ENCODE peak calls at places on chromosomes 2 and 18, in eight cellular contexts. A is H9; S is AG09309; R is pancreas; I is right atrium auricular region; D is CD8-positive, alpha-beta T cell; Y is lower leg skin; L is astrocyte of the spinal cord. U is an unnamed sample.

GRCh38 chr2:203670939-203671338 is 35.5 kb upstream of the CD28 start:
- DNase-seq in A (no peak), S (no peak), R (no peak), I (no peak), D (no peak), Y (no peak), L (no peak), U (no peak)

GRCh38 chr2:10362096-10362897 is 59.6 kb downstream of the HPCAL1 start:
- DNase-seq in A (no peak), S (no peak), R (no peak), I (no peak), D (no peak), Y (no peak), L (no peak), U (no peak)

GRCh38 chr2:169265581-169265980 is 96.8 kb downstream of the LRP2 start:
- DNase-seq in A (no peak), S (no peak), R (no peak), I (no peak), D (no peak), Y (no peak), L (no peak), U (no peak)

GRCh38 chr18:43886341-43886740 is 609.1 kb upstream of the SYT4 start:
- DNase-seq in A (no peak), S (no peak), R (no peak), I (no peak), D (no peak), Y (no peak), L (no peak), U (no peak)

GRCh38 chr2:205683991-205684390 is 1.7 kb downstream of the NRP2 start:
- DNase-seq in A (no peak), S (no peak), R (no peak), I (no peak), D (no peak), Y (no peak), L (no peak), U (no peak)

GRCh38 chr18:45554070-45554767 is 61.1 kb upstream of the SLC14A2 start:
- DNase-seq in A (no peak), S (no peak), R (no peak), I (no peak), D (no peak), Y (peak; percentile 62), L (no peak), U (no peak)

GRCh38 chr18:78986018-78986481 is 6.4 kb downstream of the SALL3 start:
- DNase-seq in A (no peak), S (no peak), R (no peak), I (no peak), D (no peak), Y (peak; percentile 29), L (peak; percentile 43), U (no peak)

GRCh38 chr18:44839239-44839666 is 158.6 kb downstream of the SETBP1 start:
- DNase-seq in A (peak; percentile 38), S (peak; percentile 8), R (peak; percentile 44), I (peak; percentile 75), D (peak; percentile 44), Y (peak; percentile 92), L (peak; percentile 64), U (peak; percentile 58)

GRCh38 chr2:61961231-61961901 is 55.9 kb downstream of the COMMD1 start:
- DNase-seq in A (no peak), S (no peak), R (no peak), I (no peak), D (no peak), Y (no peak), L (no peak), U (no peak)

GRCh38 chr2:174792309-174793025 is 28.2 kb upstream of the CHRNA1 start:
- DNase-seq in A (no peak), S (no peak), R (no peak), I (no peak), D (no peak), Y (no peak), L (no peak), U (no peak)

GRCh38 chr2:197310271-197310939 is at the start of gene ANKRD44:
- DNase-seq in A (peak; percentile 83), S (peak; percentile 43), R (peak; percentile 91), I (peak; percentile 92), D (peak; percentile 88), Y (peak; percentile 98), L (peak; percentile 86), U (peak; percentile 60)

GRCh38 chr2:60581461-60582282 is 28.2 kb upstream of the BCL11A start:
- DNase-seq in A (peak; percentile 69), S (no peak), R (peak; percentile 76), I (no peak), D (peak; percentile 68), Y (peak; percentile 92), L (peak; percentile 41), U (no peak)

GRCh38 chr2:63340443-63340842 is 247.8 kb downstream of the WDPCP start:
- DNase-seq in A (no peak), S (no peak), R (no peak), I (no peak), D (no peak), Y (no peak), L (no peak), U (no peak)

GRCh38 chr2:33084433-33084832 is 137.7 kb downstream of the LTBP1 start:
- DNase-seq in A (no peak), S (no peak), R (no peak), I (no peak), D (no peak), Y (no peak), L (no peak), U (no peak)

DNA sequence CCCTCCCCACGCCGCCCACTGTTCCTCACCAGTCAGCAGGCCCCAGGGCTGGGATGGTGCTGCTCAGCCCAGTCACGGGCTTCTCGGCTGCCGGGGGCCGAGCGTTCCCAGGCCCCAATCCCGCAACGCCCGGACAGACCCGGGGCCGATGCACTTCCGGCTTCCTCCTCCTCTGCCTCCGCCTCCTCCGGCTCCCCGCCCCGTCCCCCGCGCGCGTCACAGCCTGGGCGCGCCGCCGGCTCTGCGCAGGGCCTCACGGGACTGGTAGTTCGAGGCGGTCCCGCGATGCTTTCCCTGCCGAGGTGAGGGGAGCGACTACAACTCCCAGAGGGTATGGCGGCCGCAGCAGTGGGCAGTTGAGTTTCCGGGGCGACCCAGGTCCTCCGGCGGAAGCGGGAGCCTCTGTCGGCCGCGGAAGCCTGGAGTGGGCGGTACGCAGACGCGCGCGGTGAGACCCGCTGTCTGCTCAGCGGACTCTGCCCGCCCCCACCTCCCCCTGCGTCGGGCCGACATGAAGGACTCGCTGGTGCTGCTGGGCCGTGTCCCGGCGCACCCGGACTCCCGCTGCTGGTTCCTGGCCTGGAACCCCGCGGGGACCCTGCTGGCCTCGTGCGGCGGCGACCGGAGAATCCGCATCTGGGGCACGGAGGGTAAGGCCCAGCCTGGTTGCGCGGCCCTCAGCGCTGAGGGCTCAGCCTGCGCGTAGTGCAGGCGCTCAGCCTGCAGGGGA is at the start of the genes CIAO1 and TMEM127:
- DNase-seq in A (peak; percentile 99), S (peak; percentile 83), R (peak; percentile 98), I (peak; percentile 99), D (peak; percentile 97), Y (peak; percentile 100), L (peak; percentile 98), U (peak; percentile 83)
- TF ChIP-seq CTCF in A (peak; percentile 44), S (peak; percentile 30), R (peak; percentile 8), I (no peak), D (no peak), Y (no peak), L (peak; percentile 41), U (peak; percentile 27)

GRCh38 chr2:151422917-151423439 is 13.3 kb downstream of the RIF1 start:
- DNase-seq in A (no peak), S (no peak), R (no peak), I (no peak), D (no peak), Y (no peak), L (no peak), U (no peak)

GRCh38 chr2:151417650-151418049 is 7.9 kb downstream of the RIF1 start:
- DNase-seq in A (no peak), S (no peak), R (no peak), I (no peak), D (no peak), Y (no peak), L (no peak), U (no peak)
- TF ChIP-seq CTCF in A (no peak), S (no peak), R (no peak), I (no peak), D (no peak), Y (no peak), L (no peak), U (no peak)

GRCh38 chr2:64979744-64980143 is 9.5 kb upstream of the SLC1A4 start:
- DNase-seq in A (no peak), S (no peak), R (no peak), I (no peak), D (no peak), Y (no peak), L (no peak), U (no peak)

GRCh38 chr2:64975232-64975791 is 13.9 kb upstream of the SLC1A4 start:
- DNase-seq in A (no peak), S (no peak), R (no peak), I (peak; percentile 70), D (no peak), Y (peak; percentile 87), L (peak; percentile 56), U (peak; percentile 38)

GRCh38 chr2:64976276-64976675 is 12.9 kb upstream of the SLC1A4 start:
- DNase-seq in A (no peak), S (no peak), R (no peak), I (no peak), D (no peak), Y (no peak), L (no peak), U (no peak)

GRCh38 chr2:64980192-64980591 is 9.0 kb upstream of the SLC1A4 start:
- DNase-seq in A (no peak), S (no peak), R (no peak), I (no peak), D (no peak), Y (no peak), L (no peak), U (no peak)

GRCh38 chr2:64978514-64979268 is 10.5 kb upstream of the SLC1A4 start:
- DNase-seq in A (no peak), S (no peak), R (no peak), I (no peak), D (no peak), Y (no peak), L (peak; percentile 36), U (no peak)
- TF ChIP-seq CTCF in A (peak; percentile 53), S (no peak), R (peak; percentile 9), I (peak; percentile 28), D (peak; percentile 17), Y (no peak), L (peak; percentile 17), U (no peak)

GRCh38 chr18:47040982-47041381 is 5.6 kb upstream of the ELOA2 start:
- DNase-seq in A (no peak), S (no peak), R (no peak), I (no peak), D (no peak), Y (no peak), L (no peak), U (no peak)

GRCh38 chr18:47036927-47037605 is 1.6 kb upstream of the ELOA2 start:
- DNase-seq in A (no peak), S (no peak), R (no peak), I (no peak), D (no peak), Y (no peak), L (no peak), U (no peak)

GRCh38 chr18:47032945-47033344 is 2.5 kb downstream of the ELOA2 start:
- DNase-seq in A (no peak), S (no peak), R (no peak), I (no peak), D (no peak), Y (no peak), L (no peak), U (no peak)

GRCh38 chr18:47035156-47035671 is at the start of gene ELOA2:
- DNase-seq in A (no peak), S (no peak), R (no peak), I (no peak), D (no peak), Y (no peak), L (no peak), U (no peak)

GRCh38 chr18:47036298-47036874 is 965 bp upstream of the ELOA2 start:
- DNase-seq in A (no peak), S (peak; percentile 4), R (no peak), I (no peak), D (no peak), Y (no peak), L (peak; percentile 13), U (no peak)
- TF ChIP-seq CTCF in A (peak; percentile 76), S (peak; percentile 56), R (no peak), I (peak; percentile 48), D (no peak), Y (no peak), L (peak; percentile 52), U (no peak)